ENCODE peak calls at places on chromosomes 11 and 22, in seven cellular contexts. H, U, Y, E, K, B and C are unnamed samples.

GRCh38 chr11:15742626-15743243 is 613.6 kb downstream of the SOX6 start:
- DNase-seq in U (no peak), B (no peak), K (no peak), Y (no peak), E (no peak), H (no peak), C (no peak)

GRCh38 chr11:12216100-12216499 is 105.7 kb downstream of the MICAL2 start:
- DNase-seq in B (no peak), H (no peak), E (no peak), K (no peak), U (no peak), Y (no peak), C (no peak)

GRCh38 chr11:115047631-115048030 is 369.3 kb downstream of the NXPE2 start:
- DNase-seq in U (no peak), E (no peak), Y (no peak), K (no peak), B (no peak), H (no peak), C (no peak)

GRCh38 chr11:77559686-77560425 is 29.9 kb upstream of the AQP11 start:
- DNase-seq in K (no peak), U (no peak), Y (no peak), H (no peak), E (no peak), B (no peak), C (no peak)

GRCh38 chr11:45921561-45922424 is 663 bp upstream of the LARGE2 start:
- DNase-seq in B (peak), E (peak), U (no peak), K (peak), Y (peak), H (peak), C (no peak)

GRCh38 chr22:49885881-49886280 is 32.2 kb downstream of the ZBED4 start:
- DNase-seq in H (no peak), E (no peak), B (no peak), Y (no peak), K (no peak), U (no peak), C (no peak)

GRCh38 chr11:94876645-94877445 is 96.5 kb downstream of the CWC15 start:
- DNase-seq in B (peak), K (no peak), U (peak), Y (no peak), E (peak), H (no peak), C (no peak)

GRCh38 chr11:95299078-95299611 is 68.1 kb upstream of the SESN3 start:
- DNase-seq in H (no peak), K (no peak), E (no peak), U (no peak), B (no peak), Y (no peak), C (no peak)

GRCh38 chr11:16820324-16821092 is 82.1 kb downstream of the C11orf58 start:
- DNase-seq in B (peak), Y (peak), E (peak), K (peak), H (peak), U (peak), C (peak)
- TF ChIP-seq CTCF in B (peak), Y (peak), E (peak), K (peak), H (peak), U (peak), C (peak)

GRCh38 chr11:22728600-22729394 is 62.4 kb downstream of the GAS2 start:
- DNase-seq in E (no peak), Y (no peak), H (no peak), K (no peak), B (no peak), U (no peak), C (no peak)

GRCh38 chr11:22732588-22732987 is 66.2 kb downstream of the GAS2 start:
- DNase-seq in K (no peak), U (no peak), B (no peak), Y (no peak), E (no peak), H (no peak), C (no peak)

GRCh38 chr11:22733433-22733832 is 67.0 kb downstream of the GAS2 start:
- DNase-seq in K (no peak), U (no peak), E (no peak), B (no peak), H (no peak), Y (no peak), C (no peak)

GRCh38 chr11:22733849-22734248 is 67.4 kb downstream of the GAS2 start:
- DNase-seq in Y (no peak), K (no peak), U (no peak), E (no peak), B (no peak), H (no peak), C (no peak)

GRCh38 chr11:22730319-22730718 is 63.9 kb downstream of the GAS2 start:
- DNase-seq in Y (peak), K (peak), E (no peak), B (peak), U (no peak), H (no peak), C (no peak)
- TF ChIP-seq CTCF in Y (peak), K (no peak), E (peak), B (no peak), U (peak), H (no peak), C (no peak)

DNA sequence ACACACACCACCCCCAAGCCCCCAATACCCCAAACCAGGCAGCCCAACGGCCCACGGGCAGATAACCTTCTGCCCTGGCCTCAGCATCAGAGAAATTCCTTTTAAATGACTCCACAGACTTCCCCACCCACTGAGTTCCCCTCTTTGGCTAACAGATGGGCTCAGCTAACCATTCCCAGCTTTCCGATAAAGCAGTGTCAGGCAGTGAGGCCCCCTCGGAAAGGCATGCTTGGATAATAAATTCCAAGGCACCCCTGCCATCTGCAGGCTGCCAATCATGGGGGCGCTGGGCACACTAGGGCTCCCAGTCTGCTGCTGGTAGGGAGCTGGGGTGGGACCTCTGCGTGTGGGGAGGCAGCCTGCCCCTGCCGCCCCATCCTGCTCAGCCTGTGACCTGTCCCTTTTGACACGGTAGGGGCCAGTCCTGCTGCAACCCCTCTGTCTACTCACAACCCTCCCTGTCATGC is 453.6 kb downstream of the MIAT start:
- DNase-seq in Y (no peak), H (peak), K (peak), E (no peak), B (no peak), U (no peak), C (no peak)
- TF ChIP-seq CTCF in Y (no peak), H (no peak), K (no peak), E (no peak), B (no peak), U (no peak), C (no peak)

GRCh38 chr11:64839887-64840782 is 4.3 kb downstream of the CDC42BPG start:
- DNase-seq in E (no peak), H (no peak), K (no peak), Y (no peak), B (no peak), U (no peak), C (no peak)
- TF ChIP-seq CTCF in E (no peak), H (no peak), K (no peak), Y (no peak), B (no peak), U (no peak), C (no peak)

DNA sequence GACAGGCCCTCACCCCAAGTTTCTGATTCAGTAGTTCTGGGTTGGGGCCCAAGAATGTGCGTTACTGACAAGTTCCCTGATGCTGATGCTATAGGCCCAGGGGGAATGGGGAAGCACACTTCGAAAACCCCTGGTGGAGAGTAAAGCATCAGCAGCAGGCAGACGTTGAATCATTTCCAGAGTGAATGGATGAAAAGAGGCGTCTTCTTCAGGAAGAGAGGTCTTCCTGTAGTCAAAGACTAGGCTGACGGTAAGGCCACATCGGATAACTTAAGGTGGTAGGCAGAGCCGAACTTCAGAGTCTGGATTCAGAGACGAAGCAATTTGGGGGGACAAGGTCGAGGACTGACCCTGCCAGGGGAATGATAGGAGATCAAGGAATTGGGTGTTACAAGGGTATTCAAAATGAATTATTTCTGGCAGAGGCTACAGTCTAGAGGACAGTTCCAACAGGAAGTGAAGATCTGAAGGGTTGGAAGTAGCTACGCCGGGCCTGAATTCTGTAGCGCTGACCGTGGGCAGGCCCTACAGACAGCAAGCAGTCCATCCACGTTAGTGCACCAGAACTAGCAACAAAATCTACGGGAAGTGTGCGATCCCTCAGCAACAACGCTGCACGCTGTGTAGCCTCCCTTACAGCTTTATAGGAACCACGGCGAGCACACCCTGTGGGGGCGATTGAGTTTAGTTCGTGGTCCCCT is 862 bp upstream of the CENATAC start:
- DNase-seq in K (peak), B (peak), U (peak), E (no peak), Y (peak), H (peak), C (no peak)
- TF ChIP-seq CTCF in K (peak), B (no peak), U (no peak), E (no peak), Y (peak), H (no peak), C (peak)

GRCh38 chr11:43119275-43119970 is 192.4 kb upstream of the API5 start:
- DNase-seq in K (no peak), H (peak), Y (no peak), B (no peak), U (no peak), E (no peak), C (no peak)
- TF ChIP-seq CTCF in K (peak), H (no peak), Y (no peak), B (no peak), U (no peak), E (no peak), C (peak)

GRCh38 chr22:19753090-19753842 is 7.3 kb upstream of the TBX1 start:
- DNase-seq in Y (no peak), K (no peak), B (no peak), E (no peak), U (no peak), H (peak), C (no peak)
- TF ChIP-seq CTCF in Y (no peak), K (peak), B (no peak), E (no peak), U (no peak), H (peak), C (no peak)